ENCODE peak calls at places on chromosomes 11 and 22, in nine cellular contexts. S is stimulated activated CD4-positive, alpha-beta T cell treated with anti-CD3 and anti-CD28 coated beads, Interleukin-4, amount 100 ng/mL, for 24 hours; X is SJSA1; Y is activated CD4-positive, alpha-beta T cell treated with anti-CD3 and anti-CD28 coated beads, Interleukin-2, amount 50 U/mL, for 1 hour; N is activated gamma-delta T cell; B is stimulated activated CD8-positive, alpha-beta memory T cell treated with anti-CD3 and anti-CD28 coated beads, Interleukin-4, amount 100 ng/mL, for 48 hours; Z is tibial nerve; Q is EH; C is HEK293T. E is an unnamed sample.

GRCh38 chr22:40525250-40525884 is 111.2 kb downstream of the MRTFA start:
- DNase-seq in S (peak), X (peak), Y (peak), N (no peak), B (peak), Z (peak), Q (peak), C (no peak), E (peak)

GRCh38 chr11:129385801-129386200 is 10.2 kb downstream of the BARX2 start:
- DNase-seq in S (no peak), X (no peak), Y (no peak), N (no peak), B (no peak), Z (no peak), Q (no peak), C (no peak), E (no peak)

GRCh38 chr11:114172055-114172861 is 112.7 kb downstream of the ZBTB16 start:
- DNase-seq in S (no peak), X (no peak), Y (no peak), N (no peak), B (no peak), Z (no peak), Q (no peak), C (no peak), E (no peak)

GRCh38 chr22:39954584-39955055 is 5.6 kb upstream of the TMA7B start:
- DNase-seq in S (no peak), X (peak), Y (no peak), N (no peak), B (peak), Z (peak), Q (peak), C (no peak), E (no peak)

GRCh38 chr11:126598344-126599092 is 243.0 kb downstream of the ST3GAL4 start:
- DNase-seq in S (no peak), X (no peak), Y (no peak), N (no peak), B (no peak), Z (no peak), Q (no peak), C (no peak), E (no peak)

GRCh38 chr22:24166811-24167210 is 14.5 kb upstream of the SUSD2 start:
- DNase-seq in S (no peak), X (no peak), Y (no peak), N (no peak), B (no peak), Z (no peak), Q (no peak), C (no peak), E (no peak)

GRCh38 chr22:20536590-20537324 is 29.3 kb downstream of the MED15 start:
- DNase-seq in S (no peak), X (no peak), Y (no peak), N (no peak), B (no peak), Z (no peak), Q (no peak), C (no peak), E (no peak)

GRCh38 chr11:14981507-14981906 is 9.4 kb upstream of the CALCA start:
- DNase-seq in S (no peak), X (no peak), Y (no peak), N (no peak), B (no peak), Z (no peak), Q (no peak), C (no peak), E (no peak)

GRCh38 chr11:66668653-66669430 is 8.8 kb downstream of the RBM4B start:
- DNase-seq in S (no peak), X (no peak), Y (no peak), N (no peak), B (no peak), Z (no peak), Q (no peak), C (no peak), E (no peak)

GRCh38 chr11:126890561-126890960 is 110.0 kb downstream of the KIRREL3 start:
- DNase-seq in S (no peak), X (no peak), Y (no peak), N (no peak), B (no peak), Z (no peak), Q (no peak), C (peak), E (no peak)

E was measured in CD8-positive, alpha-beta T cell.